ENCODE peak calls at places on chromosome 15, in four cellular contexts. Z is ACHN, S is caudate nucleus, J is B cell. U is an unnamed sample.
A peak's percentile ranks its signal among the peaks of the same experiment; 100 is the strongest.

GRCh38 chr15:34367128-34368081 is at the start of gene LPCAT4:
- DNase-seq in Z (peak; percentile 88), J (peak; percentile 92), S (peak; percentile 90), U (peak; percentile 82)

GRCh38 chr15:40936709-40937666 is 7.8 kb downstream of the DLL4 start:
- DNase-seq in Z (no peak), S (no peak), J (no peak), U (no peak)

GRCh38 chr15:97995881-97996603 is 35.5 kb downstream of the ARRDC4 start:
- DNase-seq in J (no peak), S (no peak), Z (peak; percentile 13), U (peak; percentile 51)

GRCh38 chr15:81303241-81304225 is 20.4 kb downstream of the STARD5 start:
- DNase-seq in J (no peak), Z (no peak), S (no peak), U (no peak)

GRCh38 chr15:81852826-81853225 is 193.0 kb downstream of the MEX3B start:
- DNase-seq in J (no peak), Z (no peak), S (no peak), U (no peak)

GRCh38 chr15:62208367-62208766 is 43.3 kb upstream of the C2CD4B start:
- DNase-seq in J (no peak), S (no peak), Z (no peak), U (no peak)

GRCh38 chr15:88390502-88390901 is 76.7 kb downstream of the MRPL46 start:
- DNase-seq in J (no peak), Z (no peak), S (no peak), U (no peak)

GRCh38 chr15:33029247-33029646 is 165.3 kb downstream of the FMN1 start:
- DNase-seq in Z (no peak), J (no peak), S (no peak), U (no peak)

GRCh38 chr15:85672338-85673097 is 122.2 kb downstream of the KLHL25 start:
- DNase-seq in Z (no peak), S (no peak), J (no peak), U (no peak)

GRCh38 chr15:43514241-43515057 is 3.0 kb upstream of the MAP1A start:
- DNase-seq in S (peak; percentile 65), J (no peak), Z (peak; percentile 12), U (peak; percentile 60)

GRCh38 chr15:55221090-55222011 is 24.6 kb upstream of the RSL24D1 start:
- DNase-seq in J (no peak), Z (peak; percentile 27), S (no peak), U (peak; percentile 14)

GRCh38 chr15:63465104-63465503 is 39.3 kb upstream of the USP3 start:
- DNase-seq in Z (peak; percentile 39), J (no peak), S (no peak), U (peak; percentile 81)

GRCh38 chr15:63133786-63134185 is 12.1 kb downstream of the LACTB start:
- DNase-seq in Z (no peak), S (no peak), J (no peak), U (no peak)

U was measured in SK-MEL-5.